ENCODE peak calls at places on chromosomes 4 and X, in six cellular contexts. One of them, this sample, is unnamed.

GRCh38 chr4:3827616-3828492 is 61.7 kb downstream of the ADRA2C start:
- DNase-seq in hippocampal formation: peak
- DNase-seq in activated T-helper 1 cell treated with anti-CD3 and anti-CD28 coated beads, Interleukin-12 subunit alpha, Interleukin-12 subunit beta, Interleukin-2, Interleukin-4 antibody, amounts not matched to agents 30 ng/mL and 10 ng/mL and 1 ng/mL, durations not matched to agents 14 hours and 24 hours and 36 hours: no peak
- DNase-seq in sigmoid colon: peak
- DNase-seq in cardiac fibroblast: peak
- DNase-seq in nephron progenitor cell: no peak
- DNase-seq in this sample: peak

GRCh38 chrX:38260231-38260630 is 39.6 kb upstream of the SRPX start:
- DNase-seq in hippocampal formation: no peak
- DNase-seq in nephron progenitor cell: peak
- DNase-seq in cardiac fibroblast: no peak
- DNase-seq in activated T-helper 1 cell treated with anti-CD3 and anti-CD28 coated beads, Interleukin-12 subunit alpha, Interleukin-12 subunit beta, Interleukin-2, Interleukin-4 antibody, amounts not matched to agents 30 ng/mL and 10 ng/mL and 1 ng/mL, durations not matched to agents 14 hours and 24 hours and 36 hours: no peak
- DNase-seq in sigmoid colon: no peak
- DNase-seq in this sample: no peak

GRCh38 chrX:2497961-2498780 is 2.6 kb downstream of the DHRSX start:
- DNase-seq in hippocampal formation: no peak
- DNase-seq in activated T-helper 1 cell treated with anti-CD3 and anti-CD28 coated beads, Interleukin-12 subunit alpha, Interleukin-12 subunit beta, Interleukin-2, Interleukin-4 antibody, amounts not matched to agents 30 ng/mL and 10 ng/mL and 1 ng/mL, durations not matched to agents 14 hours and 24 hours and 36 hours: no peak
- DNase-seq in nephron progenitor cell: no peak
- DNase-seq in cardiac fibroblast: peak
- DNase-seq in sigmoid colon: no peak
- DNase-seq in this sample: peak

GRCh38 chr4:42271096-42271495 is 118.6 kb upstream of the BEND4 start:
- DNase-seq in hippocampal formation: no peak
- DNase-seq in activated T-helper 1 cell treated with anti-CD3 and anti-CD28 coated beads, Interleukin-12 subunit alpha, Interleukin-12 subunit beta, Interleukin-2, Interleukin-4 antibody, amounts not matched to agents 30 ng/mL and 10 ng/mL and 1 ng/mL, durations not matched to agents 14 hours and 24 hours and 36 hours: no peak
- DNase-seq in nephron progenitor cell: no peak
- DNase-seq in sigmoid colon: no peak
- DNase-seq in cardiac fibroblast: no peak
- DNase-seq in this sample: no peak

GRCh38 chr4:101200561-101200960 is 146.8 kb downstream of the PPP3CA start:
- DNase-seq in nephron progenitor cell: no peak
- DNase-seq in hippocampal formation: no peak
- DNase-seq in cardiac fibroblast: peak
- DNase-seq in sigmoid colon: no peak
- DNase-seq in activated T-helper 1 cell treated with anti-CD3 and anti-CD28 coated beads, Interleukin-12 subunit alpha, Interleukin-12 subunit beta, Interleukin-2, Interleukin-4 antibody, amounts not matched to agents 30 ng/mL and 10 ng/mL and 1 ng/mL, durations not matched to agents 14 hours and 24 hours and 36 hours: no peak
- DNase-seq in this sample: peak

GRCh38 chr4:4694296-4694772 is 152.5 kb upstream of the STX18 start:
- DNase-seq in hippocampal formation: no peak
- DNase-seq in nephron progenitor cell: no peak
- DNase-seq in activated T-helper 1 cell treated with anti-CD3 and anti-CD28 coated beads, Interleukin-12 subunit alpha, Interleukin-12 subunit beta, Interleukin-2, Interleukin-4 antibody, amounts not matched to agents 30 ng/mL and 10 ng/mL and 1 ng/mL, durations not matched to agents 14 hours and 24 hours and 36 hours: no peak
- DNase-seq in cardiac fibroblast: peak
- DNase-seq in sigmoid colon: no peak
- DNase-seq in this sample: no peak

GRCh38 chr4:120633810-120634209 is 288.7 kb downstream of the PRDM5 start:
- DNase-seq in hippocampal formation: no peak
- DNase-seq in sigmoid colon: no peak
- DNase-seq in cardiac fibroblast: no peak
- DNase-seq in activated T-helper 1 cell treated with anti-CD3 and anti-CD28 coated beads, Interleukin-12 subunit alpha, Interleukin-12 subunit beta, Interleukin-2, Interleukin-4 antibody, amounts not matched to agents 30 ng/mL and 10 ng/mL and 1 ng/mL, durations not matched to agents 14 hours and 24 hours and 36 hours: no peak
- DNase-seq in nephron progenitor cell: no peak
- DNase-seq in this sample: no peak

GRCh38 chrX:111098874-111099273 is 2.9 kb downstream of the PAK3 start:
- DNase-seq in nephron progenitor cell: peak
- DNase-seq in hippocampal formation: peak
- DNase-seq in sigmoid colon: peak
- DNase-seq in cardiac fibroblast: peak
- DNase-seq in activated T-helper 1 cell treated with anti-CD3 and anti-CD28 coated beads, Interleukin-12 subunit alpha, Interleukin-12 subunit beta, Interleukin-2, Interleukin-4 antibody, amounts not matched to agents 30 ng/mL and 10 ng/mL and 1 ng/mL, durations not matched to agents 14 hours and 24 hours and 36 hours: peak
- DNase-seq in this sample: no peak

GRCh38 chr4:152972821-152973613 is 36.9 kb downstream of the FHDC1 start:
- DNase-seq in cardiac fibroblast: peak
- DNase-seq in activated T-helper 1 cell treated with anti-CD3 and anti-CD28 coated beads, Interleukin-12 subunit alpha, Interleukin-12 subunit beta, Interleukin-2, Interleukin-4 antibody, amounts not matched to agents 30 ng/mL and 10 ng/mL and 1 ng/mL, durations not matched to agents 14 hours and 24 hours and 36 hours: no peak
- DNase-seq in hippocampal formation: no peak
- DNase-seq in nephron progenitor cell: no peak
- DNase-seq in sigmoid colon: no peak
- DNase-seq in this sample: peak

GRCh38 chrX:72026341-72027023 is 105.2 kb downstream of the RTL5 start:
- DNase-seq in cardiac fibroblast: no peak
- DNase-seq in nephron progenitor cell: no peak
- DNase-seq in activated T-helper 1 cell treated with anti-CD3 and anti-CD28 coated beads, Interleukin-12 subunit alpha, Interleukin-12 subunit beta, Interleukin-2, Interleukin-4 antibody, amounts not matched to agents 30 ng/mL and 10 ng/mL and 1 ng/mL, durations not matched to agents 14 hours and 24 hours and 36 hours: no peak
- DNase-seq in sigmoid colon: no peak
- DNase-seq in hippocampal formation: no peak
- DNase-seq in this sample: no peak

GRCh38 chrX:70030242-70030823 is 19.4 kb downstream of the AWAT2 start:
- DNase-seq in nephron progenitor cell: peak
- DNase-seq in hippocampal formation: peak
- DNase-seq in sigmoid colon: no peak
- DNase-seq in activated T-helper 1 cell treated with anti-CD3 and anti-CD28 coated beads, Interleukin-12 subunit alpha, Interleukin-12 subunit beta, Interleukin-2, Interleukin-4 antibody, amounts not matched to agents 30 ng/mL and 10 ng/mL and 1 ng/mL, durations not matched to agents 14 hours and 24 hours and 36 hours: peak
- DNase-seq in cardiac fibroblast: peak
- DNase-seq in this sample: peak

GRCh38 chr4:16779028-16779675 is 119.3 kb downstream of the LDB2 start:
- DNase-seq in activated T-helper 1 cell treated with anti-CD3 and anti-CD28 coated beads, Interleukin-12 subunit alpha, Interleukin-12 subunit beta, Interleukin-2, Interleukin-4 antibody, amounts not matched to agents 30 ng/mL and 10 ng/mL and 1 ng/mL, durations not matched to agents 14 hours and 24 hours and 36 hours: no peak
- DNase-seq in nephron progenitor cell: no peak
- DNase-seq in sigmoid colon: no peak
- DNase-seq in hippocampal formation: no peak
- DNase-seq in cardiac fibroblast: peak
- DNase-seq in this sample: peak

GRCh38 chr4:7629855-7630254 is 195.1 kb upstream of the PSAPL1 start:
- DNase-seq in nephron progenitor cell: no peak
- DNase-seq in activated T-helper 1 cell treated with anti-CD3 and anti-CD28 coated beads, Interleukin-12 subunit alpha, Interleukin-12 subunit beta, Interleukin-2, Interleukin-4 antibody, amounts not matched to agents 30 ng/mL and 10 ng/mL and 1 ng/mL, durations not matched to agents 14 hours and 24 hours and 36 hours: no peak
- DNase-seq in sigmoid colon: no peak
- DNase-seq in hippocampal formation: no peak
- DNase-seq in cardiac fibroblast: no peak
- DNase-seq in this sample: no peak

GRCh38 chrX:133414399-133415275 is 652 bp downstream of the GPC4 start:
- DNase-seq in activated T-helper 1 cell treated with anti-CD3 and anti-CD28 coated beads, Interleukin-12 subunit alpha, Interleukin-12 subunit beta, Interleukin-2, Interleukin-4 antibody, amounts not matched to agents 30 ng/mL and 10 ng/mL and 1 ng/mL, durations not matched to agents 14 hours and 24 hours and 36 hours: no peak
- DNase-seq in sigmoid colon: peak
- DNase-seq in nephron progenitor cell: peak
- DNase-seq in cardiac fibroblast: no peak
- DNase-seq in hippocampal formation: no peak
- DNase-seq in this sample: no peak

GRCh38 chr4:189092596-189092995 is 848.1 kb upstream of the FRG1 start:
- DNase-seq in activated T-helper 1 cell treated with anti-CD3 and anti-CD28 coated beads, Interleukin-12 subunit alpha, Interleukin-12 subunit beta, Interleukin-2, Interleukin-4 antibody, amounts not matched to agents 30 ng/mL and 10 ng/mL and 1 ng/mL, durations not matched to agents 14 hours and 24 hours and 36 hours: no peak
- DNase-seq in sigmoid colon: no peak
- DNase-seq in hippocampal formation: no peak
- DNase-seq in nephron progenitor cell: no peak
- DNase-seq in cardiac fibroblast: peak
- DNase-seq in this sample: no peak

GRCh38 chrX:373641-374471 is 12.9 kb downstream of the PPP2R3B start:
- DNase-seq in cardiac fibroblast: peak
- DNase-seq in sigmoid colon: no peak
- DNase-seq in nephron progenitor cell: peak
- DNase-seq in activated T-helper 1 cell treated with anti-CD3 and anti-CD28 coated beads, Interleukin-12 subunit alpha, Interleukin-12 subunit beta, Interleukin-2, Interleukin-4 antibody, amounts not matched to agents 30 ng/mL and 10 ng/mL and 1 ng/mL, durations not matched to agents 14 hours and 24 hours and 36 hours: peak
- DNase-seq in hippocampal formation: no peak
- DNase-seq in this sample: no peak

GRCh38 chr4:163071308-163071707 is 95.4 kb downstream of the NAF1 start:
- DNase-seq in sigmoid colon: no peak
- DNase-seq in cardiac fibroblast: no peak
- DNase-seq in hippocampal formation: no peak
- DNase-seq in nephron progenitor cell: no peak
- DNase-seq in activated T-helper 1 cell treated with anti-CD3 and anti-CD28 coated beads, Interleukin-12 subunit alpha, Interleukin-12 subunit beta, Interleukin-2, Interleukin-4 antibody, amounts not matched to agents 30 ng/mL and 10 ng/mL and 1 ng/mL, durations not matched to agents 14 hours and 24 hours and 36 hours: no peak
- DNase-seq in this sample: no peak

GRCh38 chr4:93814722-93815121 is 13.8 kb upstream of the ATOH1 start:
- DNase-seq in sigmoid colon: peak
- DNase-seq in nephron progenitor cell: no peak
- DNase-seq in activated T-helper 1 cell treated with anti-CD3 and anti-CD28 coated beads, Interleukin-12 subunit alpha, Interleukin-12 subunit beta, Interleukin-2, Interleukin-4 antibody, amounts not matched to agents 30 ng/mL and 10 ng/mL and 1 ng/mL, durations not matched to agents 14 hours and 24 hours and 36 hours: no peak
- DNase-seq in hippocampal formation: no peak
- DNase-seq in cardiac fibroblast: no peak
- DNase-seq in this sample: no peak

GRCh38 chr4:183072181-183072580 is 26.9 kb upstream of the WWC2 start:
- DNase-seq in sigmoid colon: no peak
- DNase-seq in activated T-helper 1 cell treated with anti-CD3 and anti-CD28 coated beads, Interleukin-12 subunit alpha, Interleukin-12 subunit beta, Interleukin-2, Interleukin-4 antibody, amounts not matched to agents 30 ng/mL and 10 ng/mL and 1 ng/mL, durations not matched to agents 14 hours and 24 hours and 36 hours: no peak
- DNase-seq in cardiac fibroblast: no peak
- DNase-seq in nephron progenitor cell: no peak
- DNase-seq in hippocampal formation: no peak
- DNase-seq in this sample: no peak

GRCh38 chr4:169847171-169847570 is 89.4 kb upstream of the HPF1 start:
- DNase-seq in cardiac fibroblast: no peak
- DNase-seq in nephron progenitor cell: no peak
- DNase-seq in hippocampal formation: no peak
- DNase-seq in activated T-helper 1 cell treated with anti-CD3 and anti-CD28 coated beads, Interleukin-12 subunit alpha, Interleukin-12 subunit beta, Interleukin-2, Interleukin-4 antibody, amounts not matched to agents 30 ng/mL and 10 ng/mL and 1 ng/mL, durations not matched to agents 14 hours and 24 hours and 36 hours: no peak
- DNase-seq in sigmoid colon: no peak
- DNase-seq in this sample: no peak

GRCh38 chrX:71994601-71995000 is 84.0 kb downstream of the NHSL2 start:
- DNase-seq in cardiac fibroblast: no peak
- DNase-seq in activated T-helper 1 cell treated with anti-CD3 and anti-CD28 coated beads, Interleukin-12 subunit alpha, Interleukin-12 subunit beta, Interleukin-2, Interleukin-4 antibody, amounts not matched to agents 30 ng/mL and 10 ng/mL and 1 ng/mL, durations not matched to agents 14 hours and 24 hours and 36 hours: no peak
- DNase-seq in hippocampal formation: no peak
- DNase-seq in nephron progenitor cell: no peak
- DNase-seq in sigmoid colon: no peak
- DNase-seq in this sample: no peak

GRCh38 chr4:153114771-153115321 is 89.4 kb upstream of the TRIM2 start:
- DNase-seq in cardiac fibroblast: peak
- DNase-seq in hippocampal formation: no peak
- DNase-seq in sigmoid colon: no peak
- DNase-seq in nephron progenitor cell: no peak
- DNase-seq in activated T-helper 1 cell treated with anti-CD3 and anti-CD28 coated beads, Interleukin-12 subunit alpha, Interleukin-12 subunit beta, Interleukin-2, Interleukin-4 antibody, amounts not matched to agents 30 ng/mL and 10 ng/mL and 1 ng/mL, durations not matched to agents 14 hours and 24 hours and 36 hours: peak
- DNase-seq in this sample: peak

GRCh38 chr4:87117730-87118075 is 102.7 kb downstream of the KLHL8 start:
- DNase-seq in activated T-helper 1 cell treated with anti-CD3 and anti-CD28 coated beads, Interleukin-12 subunit alpha, Interleukin-12 subunit beta, Interleukin-2, Interleukin-4 antibody, amounts not matched to agents 30 ng/mL and 10 ng/mL and 1 ng/mL, durations not matched to agents 14 hours and 24 hours and 36 hours: no peak
- DNase-seq in nephron progenitor cell: peak
- DNase-seq in hippocampal formation: no peak
- DNase-seq in cardiac fibroblast: no peak
- DNase-seq in sigmoid colon: no peak
- DNase-seq in this sample: no peak

GRCh38 chrX:105553118-105553517 is 269.2 kb upstream of the NRK start:
- DNase-seq in cardiac fibroblast: no peak
- DNase-seq in activated T-helper 1 cell treated with anti-CD3 and anti-CD28 coated beads, Interleukin-12 subunit alpha, Interleukin-12 subunit beta, Interleukin-2, Interleukin-4 antibody, amounts not matched to agents 30 ng/mL and 10 ng/mL and 1 ng/mL, durations not matched to agents 14 hours and 24 hours and 36 hours: no peak
- DNase-seq in nephron progenitor cell: no peak
- DNase-seq in hippocampal formation: no peak
- DNase-seq in sigmoid colon: no peak
- DNase-seq in this sample: no peak

GRCh38 chr4:181524455-181524854 is 718.7 kb upstream of the TENM3 start:
- DNase-seq in cardiac fibroblast: no peak
- DNase-seq in sigmoid colon: no peak
- DNase-seq in hippocampal formation: no peak
- DNase-seq in activated T-helper 1 cell treated with anti-CD3 and anti-CD28 coated beads, Interleukin-12 subunit alpha, Interleukin-12 subunit beta, Interleukin-2, Interleukin-4 antibody, amounts not matched to agents 30 ng/mL and 10 ng/mL and 1 ng/mL, durations not matched to agents 14 hours and 24 hours and 36 hours: no peak
- DNase-seq in nephron progenitor cell: no peak
- DNase-seq in this sample: no peak

GRCh38 chrX:15320297-15320696 is 4.9 kb upstream of the ASB11 start:
- DNase-seq in activated T-helper 1 cell treated with anti-CD3 and anti-CD28 coated beads, Interleukin-12 subunit alpha, Interleukin-12 subunit beta, Interleukin-2, Interleukin-4 antibody, amounts not matched to agents 30 ng/mL and 10 ng/mL and 1 ng/mL, durations not matched to agents 14 hours and 24 hours and 36 hours: no peak
- DNase-seq in sigmoid colon: no peak
- DNase-seq in hippocampal formation: no peak
- DNase-seq in cardiac fibroblast: no peak
- DNase-seq in nephron progenitor cell: no peak
- DNase-seq in this sample: no peak

GRCh38 chr4:37757121-37757520 is 69.4 kb upstream of the PGM2 start:
- DNase-seq in cardiac fibroblast: peak
- DNase-seq in hippocampal formation: no peak
- DNase-seq in sigmoid colon: no peak
- DNase-seq in activated T-helper 1 cell treated with anti-CD3 and anti-CD28 coated beads, Interleukin-12 subunit alpha, Interleukin-12 subunit beta, Interleukin-2, Interleukin-4 antibody, amounts not matched to agents 30 ng/mL and 10 ng/mL and 1 ng/mL, durations not matched to agents 14 hours and 24 hours and 36 hours: no peak
- DNase-seq in nephron progenitor cell: no peak
- DNase-seq in this sample: peak

GRCh38 chr4:112523764-112524505 is 8.0 kb upstream of the NEUROG2 start:
- DNase-seq in hippocampal formation: no peak
- DNase-seq in activated T-helper 1 cell treated with anti-CD3 and anti-CD28 coated beads, Interleukin-12 subunit alpha, Interleukin-12 subunit beta, Interleukin-2, Interleukin-4 antibody, amounts not matched to agents 30 ng/mL and 10 ng/mL and 1 ng/mL, durations not matched to agents 14 hours and 24 hours and 36 hours: peak
- DNase-seq in nephron progenitor cell: peak
- DNase-seq in cardiac fibroblast: peak
- DNase-seq in sigmoid colon: no peak
- DNase-seq in this sample: no peak

GRCh38 chrX:10288400-10288799 is 131.6 kb downstream of the CLCN4 start:
- DNase-seq in cardiac fibroblast: no peak
- DNase-seq in sigmoid colon: no peak
- DNase-seq in hippocampal formation: no peak
- DNase-seq in activated T-helper 1 cell treated with anti-CD3 and anti-CD28 coated beads, Interleukin-12 subunit alpha, Interleukin-12 subunit beta, Interleukin-2, Interleukin-4 antibody, amounts not matched to agents 30 ng/mL and 10 ng/mL and 1 ng/mL, durations not matched to agents 14 hours and 24 hours and 36 hours: no peak
- DNase-seq in nephron progenitor cell: no peak
- DNase-seq in this sample: no peak

GRCh38 chrX:110987292-110987691 is 108.7 kb upstream of the PAK3 start:
- DNase-seq in sigmoid colon: no peak
- DNase-seq in activated T-helper 1 cell treated with anti-CD3 and anti-CD28 coated beads, Interleukin-12 subunit alpha, Interleukin-12 subunit beta, Interleukin-2, Interleukin-4 antibody, amounts not matched to agents 30 ng/mL and 10 ng/mL and 1 ng/mL, durations not matched to agents 14 hours and 24 hours and 36 hours: no peak
- DNase-seq in cardiac fibroblast: peak
- DNase-seq in nephron progenitor cell: no peak
- DNase-seq in hippocampal formation: no peak
- DNase-seq in this sample: no peak

GRCh38 chr4:141711211-141711610 is 74.8 kb downstream of the IL15 start:
- DNase-seq in nephron progenitor cell: peak
- DNase-seq in cardiac fibroblast: peak
- DNase-seq in hippocampal formation: no peak
- DNase-seq in sigmoid colon: no peak
- DNase-seq in activated T-helper 1 cell treated with anti-CD3 and anti-CD28 coated beads, Interleukin-12 subunit alpha, Interleukin-12 subunit beta, Interleukin-2, Interleukin-4 antibody, amounts not matched to agents 30 ng/mL and 10 ng/mL and 1 ng/mL, durations not matched to agents 14 hours and 24 hours and 36 hours: no peak
- DNase-seq in this sample: peak

GRCh38 chr4:2417196-2417764 is 1.2 kb downstream of the ZFYVE28 start:
- DNase-seq in sigmoid colon: no peak
- DNase-seq in activated T-helper 1 cell treated with anti-CD3 and anti-CD28 coated beads, Interleukin-12 subunit alpha, Interleukin-12 subunit beta, Interleukin-2, Interleukin-4 antibody, amounts not matched to agents 30 ng/mL and 10 ng/mL and 1 ng/mL, durations not matched to agents 14 hours and 24 hours and 36 hours: no peak
- DNase-seq in cardiac fibroblast: no peak
- DNase-seq in hippocampal formation: no peak
- DNase-seq in nephron progenitor cell: peak
- DNase-seq in this sample: no peak

GRCh38 chrX:71870337-71871098 is 40.1 kb upstream of the NHSL2 start:
- DNase-seq in hippocampal formation: no peak
- DNase-seq in cardiac fibroblast: peak
- DNase-seq in nephron progenitor cell: peak
- DNase-seq in activated T-helper 1 cell treated with anti-CD3 and anti-CD28 coated beads, Interleukin-12 subunit alpha, Interleukin-12 subunit beta, Interleukin-2, Interleukin-4 antibody, amounts not matched to agents 30 ng/mL and 10 ng/mL and 1 ng/mL, durations not matched to agents 14 hours and 24 hours and 36 hours: no peak
- DNase-seq in sigmoid colon: no peak
- DNase-seq in this sample: no peak

GRCh38 chr4:48722509-48723446 is 57.3 kb downstream of the FRYL start:
- DNase-seq in cardiac fibroblast: peak
- DNase-seq in nephron progenitor cell: no peak
- DNase-seq in activated T-helper 1 cell treated with anti-CD3 and anti-CD28 coated beads, Interleukin-12 subunit alpha, Interleukin-12 subunit beta, Interleukin-2, Interleukin-4 antibody, amounts not matched to agents 30 ng/mL and 10 ng/mL and 1 ng/mL, durations not matched to agents 14 hours and 24 hours and 36 hours: no peak
- DNase-seq in hippocampal formation: no peak
- DNase-seq in sigmoid colon: no peak
- DNase-seq in this sample: peak

GRCh38 chr4:23368081-23368697 is 521.7 kb downstream of the PPARGC1A start:
- DNase-seq in nephron progenitor cell: peak
- DNase-seq in sigmoid colon: no peak
- DNase-seq in activated T-helper 1 cell treated with anti-CD3 and anti-CD28 coated beads, Interleukin-12 subunit alpha, Interleukin-12 subunit beta, Interleukin-2, Interleukin-4 antibody, amounts not matched to agents 30 ng/mL and 10 ng/mL and 1 ng/mL, durations not matched to agents 14 hours and 24 hours and 36 hours: no peak
- DNase-seq in cardiac fibroblast: peak
- DNase-seq in hippocampal formation: no peak
- DNase-seq in this sample: no peak

GRCh38 chr4:126396703-126397102 is 1081.9 kb downstream of the FAT4 start:
- DNase-seq in nephron progenitor cell: no peak
- DNase-seq in activated T-helper 1 cell treated with anti-CD3 and anti-CD28 coated beads, Interleukin-12 subunit alpha, Interleukin-12 subunit beta, Interleukin-2, Interleukin-4 antibody, amounts not matched to agents 30 ng/mL and 10 ng/mL and 1 ng/mL, durations not matched to agents 14 hours and 24 hours and 36 hours: no peak
- DNase-seq in cardiac fibroblast: no peak
- DNase-seq in hippocampal formation: no peak
- DNase-seq in sigmoid colon: no peak
- DNase-seq in this sample: no peak

GRCh38 chr4:145178740-145179139 is 1.6 kb downstream of the OTUD4 start:
- DNase-seq in activated T-helper 1 cell treated with anti-CD3 and anti-CD28 coated beads, Interleukin-12 subunit alpha, Interleukin-12 subunit beta, Interleukin-2, Interleukin-4 antibody, amounts not matched to agents 30 ng/mL and 10 ng/mL and 1 ng/mL, durations not matched to agents 14 hours and 24 hours and 36 hours: no peak
- DNase-seq in nephron progenitor cell: no peak
- DNase-seq in cardiac fibroblast: no peak
- DNase-seq in sigmoid colon: no peak
- DNase-seq in hippocampal formation: no peak
- DNase-seq in this sample: no peak

GRCh38 chr4:4430492-4431195 is 43.7 kb downstream of the NSG1 start:
- DNase-seq in hippocampal formation: no peak
- DNase-seq in nephron progenitor cell: peak
- DNase-seq in activated T-helper 1 cell treated with anti-CD3 and anti-CD28 coated beads, Interleukin-12 subunit alpha, Interleukin-12 subunit beta, Interleukin-2, Interleukin-4 antibody, amounts not matched to agents 30 ng/mL and 10 ng/mL and 1 ng/mL, durations not matched to agents 14 hours and 24 hours and 36 hours: no peak
- DNase-seq in sigmoid colon: no peak
- DNase-seq in cardiac fibroblast: peak
- DNase-seq in this sample: peak

GRCh38 chr4:136562842-136563241 is 969.5 kb downstream of the PCDH18 start:
- DNase-seq in sigmoid colon: no peak
- DNase-seq in cardiac fibroblast: peak
- DNase-seq in hippocampal formation: no peak
- DNase-seq in nephron progenitor cell: no peak
- DNase-seq in activated T-helper 1 cell treated with anti-CD3 and anti-CD28 coated beads, Interleukin-12 subunit alpha, Interleukin-12 subunit beta, Interleukin-2, Interleukin-4 antibody, amounts not matched to agents 30 ng/mL and 10 ng/mL and 1 ng/mL, durations not matched to agents 14 hours and 24 hours and 36 hours: no peak
- DNase-seq in this sample: peak